ENCODE peak calls at places on chromosomes 5 and 9, in four cellular contexts. I is keratinocyte, X is HCT116, K is cardiac muscle cell. L is an unnamed sample.

GRCh38 chr5:143922718-143923117 is 110.8 kb downstream of the HMHB1 start:
- DNase-seq in K (peak), I (no peak), X (no peak), L (no peak)

GRCh38 chr5:138844812-138845513 is 30.2 kb downstream of the LRRTM2 start:
- DNase-seq in X (no peak), I (peak), K (peak), L (no peak)

GRCh38 chr5:113321266-113321665 is 113.5 kb downstream of the TSSK1B start:
- DNase-seq in I (no peak), K (no peak), X (no peak), L (no peak)

GRCh38 chr9:98606730-98607129 is 102.0 kb downstream of the GABBR2 start:
- DNase-seq in K (no peak), X (no peak), I (no peak), L (peak)

GRCh38 chr5:146662229-146662628 is 146.2 kb upstream of the GPR151 start:
- DNase-seq in X (peak), K (peak), I (no peak), L (no peak)

GRCh38 chr5:37735649-37736347 is 104.0 kb downstream of the GDNF start:
- DNase-seq in K (peak), X (no peak), I (no peak), L (no peak)

GRCh38 chr9:85079374-85079773 is 409.8 kb downstream of the NTRK2 start:
- DNase-seq in X (no peak), K (no peak), I (no peak), L (no peak)

GRCh38 chr5:7146886-7147285 is 249.1 kb upstream of the ADCY2 start:
- DNase-seq in X (no peak), K (no peak), I (no peak), L (no peak)

GRCh38 chr9:87676976-87677775 is 48.7 kb upstream of the CTSL start:
- DNase-seq in K (peak), X (no peak), I (no peak), L (no peak)

GRCh38 chr9:78614892-78615291 is 318.0 kb downstream of the PSAT1 start:
- DNase-seq in I (no peak), K (peak), X (no peak), L (no peak)

DNA sequence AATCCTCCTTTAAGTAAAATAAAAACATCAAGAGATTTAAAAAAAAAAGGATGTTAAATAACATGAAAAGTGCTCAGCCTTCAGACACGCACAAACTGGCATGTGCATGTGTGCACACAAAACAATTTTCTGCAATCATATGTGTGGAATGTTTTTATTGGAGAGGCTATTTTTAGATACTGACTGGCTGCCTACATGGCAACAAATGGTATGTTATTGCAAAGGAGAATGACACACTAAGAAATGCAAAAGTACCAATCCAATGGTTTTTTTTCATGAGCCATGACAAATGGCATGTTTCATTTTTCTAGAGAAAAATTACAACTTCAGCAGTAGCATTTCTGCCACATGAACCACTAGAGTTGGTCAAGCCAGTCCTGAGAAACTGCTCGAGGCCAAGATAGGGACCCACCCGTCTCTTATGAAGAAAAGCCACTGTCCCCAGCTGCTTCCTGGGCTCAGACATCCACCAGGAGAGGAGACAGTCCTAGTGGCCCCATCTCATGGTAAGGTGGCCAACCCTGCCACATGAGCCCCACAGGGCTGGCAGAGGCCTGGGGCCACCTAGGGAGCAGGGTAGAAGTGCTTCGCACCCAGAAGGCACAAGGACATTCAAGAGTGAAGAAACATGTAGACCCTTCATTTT is 116.4 kb downstream of the MYO10 start:
- DNase-seq in K (peak), I (no peak), X (no peak), L (no peak)
- H3K4me3 ChIP-seq in K (no peak), I (no peak), X (no peak), L (no peak)

DNA sequence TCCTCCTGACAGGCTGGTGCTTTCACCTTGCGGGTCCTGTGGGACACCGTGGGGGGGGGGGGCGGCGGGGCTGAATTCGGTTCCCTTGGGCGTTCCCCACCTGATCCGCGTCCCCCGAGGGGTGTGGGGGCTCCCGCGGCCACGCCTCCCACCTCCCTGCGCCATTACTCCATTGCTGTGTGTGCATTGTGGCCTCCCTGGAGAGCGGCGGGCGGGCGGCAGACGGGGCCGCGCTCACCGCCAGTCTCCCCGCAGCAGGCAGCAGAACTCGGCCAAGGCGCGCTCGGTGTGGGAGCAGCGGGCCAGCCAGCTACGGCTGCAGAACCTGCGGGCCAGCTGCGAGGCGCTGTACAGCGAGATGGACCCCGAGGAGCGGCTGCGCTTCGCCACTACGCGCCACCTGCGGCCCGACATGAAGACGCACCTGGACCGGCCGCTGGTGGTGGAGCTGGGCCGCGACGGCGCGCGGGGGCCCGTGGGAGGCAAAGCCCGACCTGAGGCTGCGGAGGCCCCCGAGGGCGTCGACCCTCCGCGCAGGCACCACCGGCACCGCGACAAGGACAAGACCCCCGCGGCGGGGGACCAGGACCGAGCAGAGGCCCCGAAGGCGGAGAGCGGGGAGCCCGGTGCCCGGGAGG is 145.3 kb downstream of the CACNA1B start:
- DNase-seq in I (no peak), X (no peak), K (no peak), L (peak)
- TF ChIP-seq CTCF in I (no peak), X (no peak), K (no peak), L (no peak)

GRCh38 chr5:10631597-10631996 is 67.7 kb downstream of the ANKRD33B start:
- DNase-seq in X (no peak), I (no peak), K (no peak), L (no peak)
- H3K4me3 ChIP-seq in X (no peak), I (no peak), K (no peak), L (peak)

DNA sequence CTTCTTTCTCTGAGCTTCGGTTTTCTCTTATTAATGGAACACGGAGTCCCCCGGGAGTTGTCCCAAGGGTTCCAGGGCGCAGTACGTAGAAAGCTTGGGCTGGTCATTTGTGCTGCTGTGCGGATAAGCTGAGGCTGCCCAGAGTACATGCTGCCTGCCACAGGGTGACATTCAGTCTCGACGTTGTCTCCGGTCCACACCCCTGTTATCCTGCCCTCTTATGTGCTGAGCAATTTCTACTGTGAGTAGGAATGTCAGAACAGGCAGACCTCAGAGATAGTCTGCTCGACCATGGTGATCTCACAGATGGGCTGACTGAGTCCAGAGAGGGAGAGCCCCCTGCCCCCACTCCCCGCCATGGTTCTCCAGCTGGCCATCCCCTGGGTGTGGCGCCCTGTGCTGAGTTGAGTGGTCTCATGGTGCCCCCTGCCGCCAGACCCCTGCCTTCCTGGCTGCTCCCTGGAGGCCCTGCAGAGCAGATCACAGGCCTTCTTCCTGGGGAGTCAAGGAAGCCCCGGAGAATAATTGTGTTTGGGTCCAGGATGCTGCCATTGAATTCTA is 124.0 kb downstream of the RGS3 start:
- DNase-seq in K (peak), I (no peak), X (no peak), L (peak)
- TF ChIP-seq CTCF in K (peak), I (no peak), X (no peak), L (peak)

GRCh38 chr9:107710988-107711387 is 221.4 kb upstream of the KLF4 start:
- DNase-seq in K (no peak), X (no peak), I (no peak), L (no peak)
- H3K4me3 ChIP-seq in K (no peak), X (no peak), I (no peak), L (no peak)

DNA sequence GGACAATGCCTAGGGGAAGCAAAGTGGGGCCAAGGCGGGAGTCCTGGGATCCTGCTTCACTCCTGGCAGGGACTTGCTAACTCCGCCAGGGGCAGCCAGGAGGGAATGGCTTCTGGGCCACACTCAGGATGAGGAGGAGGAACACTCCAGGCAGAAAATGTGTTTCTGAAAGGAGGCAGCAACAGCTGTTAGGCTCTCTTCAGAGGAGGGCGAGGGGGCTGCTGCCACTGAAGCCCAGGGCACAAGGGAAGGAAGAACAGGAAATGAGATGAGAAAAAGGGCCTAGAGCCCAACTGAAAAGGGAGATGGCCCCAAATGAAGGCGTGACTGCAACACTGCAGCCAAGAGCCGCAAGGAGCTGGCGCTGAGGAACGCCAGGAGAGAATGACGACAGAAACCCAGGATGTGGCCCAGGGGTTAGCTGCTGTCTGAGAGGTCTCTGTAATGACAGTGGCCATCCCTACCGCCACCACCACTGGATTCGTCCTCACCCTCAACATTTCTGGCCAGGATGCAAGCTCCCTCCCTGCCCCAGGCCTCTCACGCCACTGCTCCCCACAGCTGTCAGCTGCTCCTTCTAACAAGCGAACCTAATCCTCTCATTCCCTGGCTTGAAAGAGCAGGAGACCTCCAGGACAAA is 15.8 kb downstream of the PSMB7 start:
- DNase-seq in K (peak), I (no peak), X (no peak), L (no peak)
- TF ChIP-seq CTCF in K (peak), I (no peak), X (no peak), L (no peak)

L was measured in spleen.